ENCODE peak calls at places on chromosome 16, in six cellular contexts. D is heart right ventricle; L is mammary epithelial cell; F is AG04450; V is stomach; N is CD8-positive, alpha-beta T cell. K is an unnamed sample. For H3K9me3, the result is how much of the 10 kb centered on the place peaks cover.

GRCh38 chr16:19291459-19291858 is 5.9 kb downstream of the CLEC19A start:
- DNase-seq in V (no peak), F (no peak), N (no peak), L (peak), D (no peak), K (no peak)

GRCh38 chr16:50673496-50674275 is 7.4 kb downstream of the SNX20 start:
- DNase-seq in D (no peak), N (no peak), V (no peak), F (no peak), L (no peak), K (no peak)

GRCh38 chr16:89020068-89020924 is 43.3 kb upstream of the CBFA2T3 start:
- DNase-seq in L (no peak), D (no peak), N (no peak), V (no peak), F (no peak), K (no peak)

GRCh38 chr16:70433456-70434103 is 5.3 kb downstream of the ST3GAL2 start:
- DNase-seq in V (no peak), N (no peak), L (no peak), F (no peak), D (peak), K (no peak)

GRCh38 chr16:70747703-70748631 is 53.0 kb downstream of the VAC14 start:
- DNase-seq in D (no peak), F (no peak), V (no peak), N (no peak), L (no peak), K (peak)

GRCh38 chr16:11224894-11225676 is 30.9 kb downstream of the SOCS1 start:
- DNase-seq in L (peak), N (peak), F (no peak), D (peak), V (peak), K (peak)

GRCh38 chr16:47887496-47887895 is 268.3 kb downstream of the ABCC12 start:
- DNase-seq in D (no peak), N (no peak), F (no peak), L (peak), V (no peak), K (no peak)

GRCh38 chr16:720507-720989 is 398 bp upstream of the ANTKMT start:
- DNase-seq in F (no peak), N (no peak), L (no peak), V (no peak), D (no peak), K (no peak)

GRCh38 chr16:67278773-67279295 is 498 bp upstream of the PLEKHG4 start:
- DNase-seq in V (no peak), N (peak), L (no peak), D (no peak), F (no peak), K (no peak)

DNA sequence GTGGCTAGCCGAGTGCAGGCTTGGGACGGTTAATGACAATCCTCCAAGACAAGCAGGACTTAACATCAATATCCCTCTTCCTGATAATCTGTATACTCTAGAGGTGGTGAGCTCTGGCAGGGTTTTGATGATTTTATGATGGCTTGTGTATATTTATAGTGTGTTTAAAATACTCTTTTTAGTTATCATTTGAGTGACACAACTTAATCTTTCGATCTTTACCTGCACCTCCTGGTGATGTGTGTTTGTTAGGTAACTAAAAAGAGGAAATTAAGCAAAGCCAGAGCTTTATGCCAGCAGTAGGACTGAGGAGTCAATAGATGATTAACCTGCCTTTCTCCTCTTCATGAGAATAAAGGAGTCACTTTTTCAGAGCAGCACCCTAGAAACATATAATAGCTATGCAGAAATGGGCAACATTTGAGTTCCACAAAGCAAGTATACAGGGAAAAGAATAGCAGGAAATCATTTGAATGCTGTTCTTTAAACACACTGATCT is 210.5 kb downstream of the IRX3 start:
- DNase-seq in F (no peak), N (no peak), D (no peak), L (no peak), V (no peak), K (no peak)
- H3K27ac ChIP-seq in F (no peak), N (no peak), D (no peak), L (no peak), V (no peak), K (no peak)

DNA sequence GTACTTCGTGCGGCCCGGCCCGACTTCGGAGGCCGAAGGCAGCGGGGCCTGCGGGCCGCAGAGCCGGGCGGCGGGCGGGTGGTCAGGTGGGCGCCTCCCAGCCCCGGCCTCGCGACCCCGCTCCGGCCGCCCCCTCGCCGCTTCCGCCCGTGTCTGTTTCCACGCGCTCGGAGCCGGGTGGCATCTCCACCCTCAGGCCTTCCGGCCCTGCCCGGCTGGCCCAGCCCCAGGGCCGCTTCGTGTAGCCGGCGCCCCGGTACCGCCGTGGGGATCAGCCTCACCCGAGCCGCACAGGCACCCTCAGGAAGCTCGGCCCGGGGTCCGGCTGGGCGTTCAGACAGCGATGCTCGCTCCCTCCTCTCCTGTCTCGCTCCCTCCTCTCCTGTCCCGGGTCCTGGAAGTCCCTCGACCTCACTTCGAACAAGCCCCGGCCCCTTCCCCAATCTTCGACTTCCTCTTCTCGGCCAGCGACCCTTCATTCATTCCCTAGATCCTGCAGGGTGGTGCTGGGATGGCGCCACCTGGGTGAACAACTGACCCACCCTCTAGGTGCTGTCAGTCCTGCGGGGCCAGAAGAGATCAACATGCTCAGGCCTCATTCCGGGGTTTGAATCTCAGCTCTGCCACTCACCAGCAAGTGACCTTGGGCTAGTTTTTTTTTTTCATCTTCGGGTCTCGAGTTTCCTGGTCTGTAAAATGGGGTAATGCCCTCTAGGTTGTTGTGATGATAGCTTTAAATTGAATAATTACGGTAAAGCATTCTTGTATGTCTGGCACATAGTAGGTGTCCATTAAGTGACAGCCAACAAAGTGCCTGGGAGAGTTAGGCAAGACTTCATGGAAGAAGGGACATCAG is 611 bp downstream of the VPS4A start:
- DNase-seq in V (peak), L (peak), D (no peak), N (peak), F (no peak), K (peak)
- TF ChIP-seq CTCF in V (no peak), L (no peak), D (no peak), N (no peak), F (peak), K (no peak)

GRCh38 chr16:54707813-54708212 is 222.9 kb upstream of the IRX5 start:
- DNase-seq in V (no peak), D (no peak), N (no peak), L (no peak), F (no peak), K (no peak)

DNA sequence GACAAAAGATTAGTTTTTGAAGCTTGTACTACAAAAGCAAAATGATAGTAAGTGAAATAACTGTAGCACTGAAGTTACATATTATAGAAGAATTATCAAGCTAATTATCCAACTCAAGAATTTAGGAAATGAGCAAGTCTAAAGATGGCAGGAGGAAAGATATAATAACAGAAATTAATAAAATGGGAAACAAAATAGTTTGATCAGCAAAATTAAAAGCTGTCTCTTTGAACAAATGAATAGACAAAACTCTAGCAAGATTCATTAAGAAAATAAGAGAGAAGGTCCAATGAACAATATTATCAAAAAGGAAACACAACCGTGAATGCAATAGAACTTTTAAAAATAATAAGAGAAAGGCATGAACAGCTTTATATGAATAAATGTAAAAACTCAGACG is 224.3 kb upstream of the IRX5 start:
- DNase-seq in F (no peak), V (no peak), L (no peak), D (no peak), N (no peak), K (no peak)
- H3K9me3 ChIP-seq in F (under half), V (under half), L (under half), D (under half), N (under half), K (under half)

DNA sequence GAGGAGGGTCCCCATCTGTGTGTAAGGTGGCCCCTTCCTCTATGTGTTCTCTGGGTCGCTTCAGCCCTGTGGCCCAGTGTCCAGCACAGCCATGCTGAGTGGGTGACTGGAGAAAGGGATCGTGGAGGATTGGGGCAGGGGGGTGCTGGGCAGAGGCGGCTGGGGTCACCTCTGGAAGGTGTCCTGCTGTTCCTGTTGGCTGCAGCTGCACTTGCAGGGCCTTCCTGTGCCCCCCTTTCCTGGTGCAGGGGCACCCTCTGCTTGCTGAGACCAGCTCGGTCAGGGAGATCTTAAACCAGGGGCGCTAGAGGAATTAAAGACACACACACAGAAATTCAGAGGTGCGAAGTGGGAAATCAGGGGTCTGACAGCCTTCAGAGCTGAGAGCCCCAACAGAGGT is 11.1 kb downstream of the IL32 start:
- DNase-seq in L (no peak), V (no peak), N (no peak), F (no peak), D (no peak), K (no peak)
- H3K27ac ChIP-seq in L (no peak), V (no peak), N (peak), F (no peak), D (peak), K (peak)

DNA sequence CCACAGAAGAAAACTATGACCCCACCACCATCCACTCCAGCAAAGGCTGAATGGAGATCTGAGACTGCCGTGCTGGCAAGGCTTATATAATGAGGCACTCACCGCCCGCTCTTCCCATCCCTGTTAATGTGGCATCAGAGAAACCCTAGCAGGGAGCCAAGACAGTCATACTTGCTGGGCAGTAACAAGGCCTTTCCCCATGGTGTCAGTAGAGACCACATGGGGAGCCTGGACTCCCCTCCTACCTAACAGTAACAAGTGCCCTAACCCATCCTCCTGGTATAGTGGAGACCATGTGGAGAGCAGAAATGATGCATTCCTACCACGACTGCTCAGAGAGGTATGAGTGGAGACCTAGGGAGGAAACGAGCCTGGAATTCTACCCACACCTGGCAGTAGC is 235.2 kb downstream of the C16orf78 start:
- DNase-seq in V (no peak), F (peak), D (no peak), L (no peak), N (no peak), K (no peak)
- TF ChIP-seq CTCF in V (peak), F (peak), D (peak), L (no peak), N (no peak), K (peak)

GRCh38 chr16:59111280-59111679 is 377.2 kb upstream of the GOT2 start:
- DNase-seq in L (no peak), N (no peak), V (no peak), D (no peak), F (no peak), K (no peak)

GRCh38 chr16:59113009-59113408 is 378.9 kb upstream of the GOT2 start:
- DNase-seq in F (no peak), L (no peak), N (no peak), D (no peak), V (no peak), K (no peak)

GRCh38 chr16:59108374-59108773 is 374.3 kb upstream of the GOT2 start:
- DNase-seq in N (no peak), F (no peak), D (no peak), L (no peak), V (no peak), K (no peak)
- H3K9me3 ChIP-seq in N (under half), F (under half), D (under half), L (under half), V (under half), K (under half)

GRCh38 chr16:30066882-30067583 is 1.5 kb downstream of the ALDOA start:
- DNase-seq in L (peak), N (no peak), V (no peak), D (peak), F (no peak), K (no peak)

GRCh38 chr16:30063893-30064745 is 1.4 kb upstream of the ALDOA start:
- DNase-seq in L (no peak), F (no peak), V (peak), D (peak), N (peak), K (peak)

GRCh38 chr16:30064746-30065111 is 831 bp upstream of the ALDOA start:
- DNase-seq in N (no peak), L (no peak), V (no peak), D (no peak), F (no peak), K (peak)

GRCh38 chr16:30065943-30066881 is 652 bp downstream of the ALDOA start:
- DNase-seq in N (no peak), F (no peak), L (peak), V (no peak), D (no peak), K (peak)

GRCh38 chr16:30065112-30065942 is at the start of gene ALDOA:
- DNase-seq in N (peak), L (peak), V (peak), D (peak), F (peak), K (peak)
- H3K27ac ChIP-seq in N (peak), L (peak), V (peak), D (peak), F (peak), K (peak)

GRCh38 chr16:64627288-64627687 is 494.6 kb downstream of the CDH11 start:
- DNase-seq in N (no peak), D (no peak), F (no peak), L (no peak), V (no peak), K (no peak)
- TF ChIP-seq CTCF in N (no peak), D (no peak), F (no peak), L (no peak), V (no peak), K (no peak)

GRCh38 chr16:82730901-82731300 is 104.1 kb downstream of the CDH13 start:
- DNase-seq in F (no peak), N (no peak), D (no peak), L (no peak), V (no peak), K (no peak)

GRCh38 chr16:82726306-82726705 is 99.5 kb downstream of the CDH13 start:
- DNase-seq in N (no peak), V (no peak), L (no peak), D (no peak), F (no peak), K (no peak)

GRCh38 chr16:82732461-82732860 is 105.7 kb downstream of the CDH13 start:
- DNase-seq in V (no peak), F (no peak), L (no peak), D (no peak), N (no peak), K (no peak)

DNA sequence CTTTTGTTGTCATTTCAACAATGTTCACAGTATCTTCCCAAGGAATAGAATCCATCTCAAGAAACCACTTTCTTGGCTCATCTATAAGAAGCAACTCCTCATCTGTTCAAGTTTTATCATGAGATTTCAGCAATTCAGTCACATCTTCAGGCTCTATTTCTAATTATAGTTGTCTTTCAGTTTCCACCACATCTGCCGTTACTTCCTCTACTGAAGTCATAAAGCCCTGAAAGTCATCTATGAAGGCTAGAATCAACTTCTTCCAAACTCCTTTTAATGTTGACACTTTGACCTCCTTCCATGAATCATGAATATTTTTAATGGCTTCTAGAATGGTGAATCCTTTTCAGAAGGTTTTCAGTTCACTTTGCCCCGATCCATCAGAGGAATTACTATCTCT is 102.1 kb downstream of the CDH13 start:
- DNase-seq in N (no peak), L (no peak), D (no peak), F (no peak), V (no peak), K (no peak)
- H3K9me3 ChIP-seq in N (under half), L (under half), D (under half), F (under half), V (under half), K (under half)

DNA sequence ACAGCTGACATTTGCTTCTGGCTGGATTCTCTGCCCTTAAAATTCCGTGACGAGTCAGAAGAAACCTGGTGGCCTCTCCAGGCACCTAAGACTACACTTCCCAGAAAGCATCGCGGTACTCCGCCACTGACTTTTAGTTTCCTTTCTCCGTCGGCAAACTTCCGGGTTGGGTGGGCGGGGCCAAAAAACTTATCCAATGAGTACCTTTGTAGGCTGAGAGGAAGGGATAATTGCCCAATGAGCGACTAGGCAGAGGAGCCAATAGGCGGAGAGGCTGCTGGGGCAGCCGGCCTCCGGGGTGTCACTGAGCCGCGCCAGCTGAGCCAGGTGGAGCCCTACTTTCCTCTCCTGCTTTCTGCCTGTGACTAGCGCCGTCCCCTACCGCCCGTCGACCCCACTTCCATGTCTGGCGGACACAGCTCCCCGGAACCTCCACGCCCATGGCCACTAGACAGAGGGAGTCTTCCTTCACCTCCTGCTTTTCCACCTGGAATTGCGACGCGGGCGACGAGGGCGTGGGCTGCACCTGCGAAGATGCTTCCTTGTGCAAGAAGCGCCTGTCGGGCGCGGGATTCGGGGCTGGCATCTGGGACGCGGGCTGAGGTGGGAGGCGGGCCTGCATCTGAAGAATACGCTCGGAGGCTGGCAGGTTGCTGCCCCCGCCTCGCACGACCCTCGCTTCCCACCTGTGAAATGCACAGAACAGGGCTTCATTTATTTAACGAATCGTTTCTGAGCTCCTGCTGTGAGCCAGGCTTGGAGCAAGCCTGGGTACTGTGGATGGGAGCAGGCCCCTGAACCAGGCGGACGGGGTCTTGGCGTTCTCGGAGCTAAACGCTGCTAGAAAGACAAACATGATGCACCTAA is 16.5 kb upstream of the ARHGAP17 start:
- DNase-seq in L (peak), V (peak), N (peak), D (peak), F (peak), K (peak)
- H3K27ac ChIP-seq in L (no peak), V (peak), N (peak), D (peak), F (no peak), K (peak)